ENCODE peak calls at places on chromosome 13, in nine cellular contexts. D, B, H, W, L, N, F, M and E are unnamed samples.

GRCh38 chr13:108463365-108463764 is 166.0 kb upstream of the MYO16 start:
- DNase-seq in D (no peak), B (no peak), H (peak; percentile 8), W (peak; percentile 3), L (peak; percentile 61), N (no peak), F (no peak), M (no peak), E (no peak)

GRCh38 chr13:98184796-98185195 is 7.7 kb upstream of the RNF113B start:
- DNase-seq in D (no peak), B (no peak), H (no peak), W (no peak), L (no peak), N (no peak), F (no peak), M (no peak), E (no peak)

GRCh38 chr13:54357284-54357933 is 1328.8 kb downstream of the OLFM4 start:
- DNase-seq in D (no peak), B (no peak), H (no peak), W (no peak), L (no peak), N (no peak), F (no peak), M (no peak), E (no peak)

GRCh38 chr13:51071493-51071892 is 39.6 kb downstream of the C13orf42 start:
- DNase-seq in D (no peak), B (no peak), H (no peak), W (no peak), L (no peak), N (no peak), F (no peak), M (no peak), E (no peak)

GRCh38 chr13:64529874-64530485 is 2700.2 kb downstream of the PCDH9 start:
- DNase-seq in D (no peak), B (no peak), H (peak; percentile 22), W (no peak), L (peak; percentile 30), N (no peak), F (no peak), M (no peak), E (peak; percentile 4)

GRCh38 chr13:24195626-24196025 is 35.1 kb downstream of the SPATA13 start:
- DNase-seq in D (no peak), B (no peak), H (no peak), W (no peak), L (no peak), N (no peak), F (no peak), M (no peak), E (no peak)

GRCh38 chr13:27425151-27425917 is 915 bp downstream of the GTF3A start:
- DNase-seq in D (no peak), B (no peak), H (peak; percentile 25), W (no peak), L (peak; percentile 4), N (no peak), F (no peak), M (no peak), E (no peak)

GRCh38 chr13:42110410-42111155 is 62.1 kb downstream of the DGKH start:
- DNase-seq in D (peak; percentile 55), B (no peak), H (peak; percentile 82), W (peak; percentile 87), L (peak; percentile 83), N (no peak), F (no peak), M (peak; percentile 28), E (peak; percentile 55)

GRCh38 chr13:40116008-40116407 is 460.5 kb downstream of the COG6 start:
- DNase-seq in D (peak; percentile 68), B (no peak), H (peak; percentile 96), W (no peak), L (peak; percentile 72), N (no peak), F (peak; percentile 46), M (peak; percentile 65), E (no peak)

GRCh38 chr13:113351514-113352026 is 12.4 kb downstream of the GRTP1 start:
- DNase-seq in D (no peak), B (no peak), H (no peak), W (no peak), L (no peak), N (no peak), F (no peak), M (no peak), E (no peak)

GRCh38 chr13:54953786-54954185 is 1925.2 kb downstream of the OLFM4 start:
- DNase-seq in D (no peak), B (no peak), H (peak; percentile 51), W (no peak), L (no peak), N (no peak), F (no peak), M (no peak), E (no peak)

GRCh38 chr13:77362166-77362565 is 35.3 kb upstream of the MYCBP2 start:
- DNase-seq in D (no peak), B (no peak), H (no peak), W (no peak), L (no peak), N (no peak), F (no peak), M (no peak), E (no peak)

GRCh38 chr13:77356155-77356554 is 29.3 kb upstream of the MYCBP2 start:
- DNase-seq in D (no peak), B (no peak), H (no peak), W (no peak), L (no peak), N (no peak), F (no peak), M (no peak), E (no peak)

GRCh38 chr13:77360032-77360431 is 33.1 kb upstream of the MYCBP2 start:
- DNase-seq in D (no peak), B (no peak), H (no peak), W (no peak), L (no peak), N (no peak), F (no peak), M (no peak), E (no peak)

GRCh38 chr13:77358001-77358400 is 31.1 kb upstream of the MYCBP2 start:
- DNase-seq in D (no peak), B (no peak), H (no peak), W (no peak), L (no peak), N (no peak), F (no peak), M (no peak), E (no peak)

GRCh38 chr13:77359171-77359570 is 32.3 kb upstream of the MYCBP2 start:
- DNase-seq in D (no peak), B (no peak), H (no peak), W (no peak), L (peak; percentile 14), N (no peak), F (no peak), M (no peak), E (no peak)
- TF ChIP-seq CTCF in D (no peak), B (no peak), H (no peak), W (no peak), L (no peak), N (no peak), F (no peak), M (no peak), E (no peak)

DNA sequence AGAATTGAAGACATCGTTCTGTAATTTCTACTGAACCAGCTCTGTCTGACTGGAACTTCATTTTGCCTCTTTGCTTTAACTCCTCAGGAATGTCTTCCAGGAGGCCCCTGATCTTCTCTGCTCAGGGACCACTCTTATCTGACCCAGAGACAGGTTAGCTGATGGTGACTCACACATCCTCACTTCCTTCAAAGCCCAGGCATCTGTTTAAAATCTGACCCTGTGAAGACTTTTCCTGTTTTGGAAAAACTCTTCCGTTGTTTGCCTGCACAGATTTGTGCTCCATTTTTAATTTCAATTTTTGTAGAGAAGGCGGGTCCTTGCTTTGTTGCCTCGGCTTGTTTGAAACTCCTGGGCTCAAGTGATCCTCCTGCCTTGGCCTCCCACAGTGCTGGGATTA is 1.6 kb downstream of the ARL11 start:
- DNase-seq in D (no peak), B (no peak), H (no peak), W (no peak), L (no peak), N (no peak), F (no peak), M (no peak), E (no peak)
- TF ChIP-seq CTCF in D (no peak), B (no peak), H (no peak), W (no peak), L (no peak), N (no peak), F (no peak), M (no peak), E (no peak)

GRCh38 chr13:62207388-62207787 is 791.7 kb upstream of the PCDH20 start:
- DNase-seq in D (no peak), B (no peak), H (no peak), W (no peak), L (no peak), N (no peak), F (no peak), M (no peak), E (no peak)

GRCh38 chr13:62209539-62209938 is 793.9 kb upstream of the PCDH20 start:
- DNase-seq in D (no peak), B (no peak), H (no peak), W (no peak), L (no peak), N (no peak), F (no peak), M (no peak), E (peak; percentile 40)

GRCh38 chr13:62210951-62211350 is 795.3 kb upstream of the PCDH20 start:
- DNase-seq in D (no peak), B (no peak), H (no peak), W (no peak), L (no peak), N (no peak), F (no peak), M (no peak), E (no peak)

DNA sequence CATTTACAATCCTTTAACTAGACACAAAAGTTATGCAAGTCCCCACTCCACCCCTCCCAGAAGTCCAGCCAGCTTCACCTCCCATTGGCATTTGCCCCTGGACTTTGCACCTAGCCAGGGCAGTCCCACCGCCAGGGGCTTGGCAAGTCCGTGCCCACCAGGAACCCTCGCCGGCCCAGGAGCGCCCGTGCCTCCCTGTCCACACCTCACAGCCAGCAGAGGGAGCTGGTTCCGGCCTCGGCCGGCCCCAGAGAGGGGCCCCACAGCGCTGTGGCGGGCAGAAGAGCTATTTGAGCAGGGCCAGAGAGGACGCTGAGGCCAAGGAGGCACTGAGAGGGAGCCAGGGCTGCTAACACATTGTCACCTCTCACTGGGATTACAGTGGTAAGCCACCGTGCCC is 796.6 kb upstream of the PCDH20 start:
- DNase-seq in D (no peak), B (no peak), H (no peak), W (no peak), L (no peak), N (no peak), F (no peak), M (no peak), E (no peak)
- TF ChIP-seq CTCF in D (no peak), B (no peak), H (no peak), W (no peak), L (no peak), N (no peak), F (no peak), M (no peak), E (no peak)

DNA sequence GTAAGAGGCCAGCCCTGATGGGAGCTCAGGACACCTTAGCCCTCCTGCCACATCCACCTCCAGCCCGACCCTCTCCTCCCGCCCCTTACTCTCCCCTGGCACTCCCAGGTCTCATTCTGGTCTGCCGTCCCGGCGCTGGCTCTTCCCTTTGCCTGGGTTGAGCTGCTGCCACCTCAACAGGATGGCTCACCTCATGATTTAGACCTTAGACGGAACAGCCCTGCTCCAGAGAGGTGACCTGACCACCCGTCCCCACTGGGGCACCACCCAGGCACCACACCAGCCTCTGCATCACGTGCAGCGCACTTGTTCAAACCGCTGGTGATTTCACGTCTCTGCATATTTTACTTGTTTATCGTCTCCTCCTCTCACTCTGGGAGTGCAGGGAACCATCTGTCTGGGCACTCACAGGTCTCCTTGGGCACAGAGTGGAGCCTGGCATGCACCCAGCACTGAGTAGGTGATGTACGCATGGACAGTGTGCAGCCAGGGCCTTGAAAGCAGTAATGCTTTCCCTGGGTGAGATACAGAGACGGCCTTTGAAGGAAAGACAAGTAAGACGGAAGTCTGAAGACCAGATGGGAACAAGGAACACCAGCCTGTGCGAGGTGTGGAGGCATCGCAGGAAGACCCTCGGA is 183.1 kb downstream of the KATNAL1 start:
- DNase-seq in D (no peak), B (no peak), H (no peak), W (no peak), L (no peak), N (no peak), F (no peak), M (no peak), E (no peak)
- TF ChIP-seq CTCF in D (no peak), B (no peak), H (no peak), W (no peak), L (no peak), N (no peak), F (no peak), M (no peak), E (no peak)